ENCODE peak calls at places on chromosomes 11 and 22, in eight cellular contexts. U is PC-3, V is GM23338, N is SK-N-SH, Y is GM23248, R is HCT116, Z is hepatocyte, H is neural progenitor cell. M is an unnamed sample.

GRCh38 chr11:17827006-17827405 is 92.4 kb downstream of the KCNC1 start:
- DNase-seq in U (peak), V (peak), N (peak), Y (no peak), R (no peak), Z (no peak), H (peak), M (no peak)

GRCh38 chr22:24445481-24446290 is 18.3 kb downstream of the ADORA2A start:
- DNase-seq in U (no peak), V (no peak), N (peak), Y (no peak), R (no peak), Z (no peak), H (peak), M (no peak)

GRCh38 chr22:42742940-42743339 is 22.3 kb upstream of the A4GALT start:
- DNase-seq in U (no peak), V (peak), N (no peak), Y (peak), R (no peak), Z (no peak), H (peak), M (no peak)

GRCh38 chr22:17436382-17436951 is 67.2 kb downstream of the CECR2 start:
- DNase-seq in U (no peak), V (peak), N (no peak), Y (no peak), R (no peak), Z (peak), H (peak), M (peak)

GRCh38 chr11:106156290-106156937 is 79.0 kb downstream of the AASDHPPT start:
- DNase-seq in U (peak), V (peak), N (peak), Y (peak), R (peak), Z (peak), H (peak), M (peak)

GRCh38 chr11:65931773-65932557 is 12.7 kb downstream of the DRAP1 start:
- DNase-seq in U (no peak), V (peak), N (no peak), Y (no peak), R (no peak), Z (no peak), H (peak), M (no peak)

GRCh38 chr22:23565288-23565941 is 14.7 kb downstream of the IGLL1 start:
- DNase-seq in U (no peak), V (peak), N (peak), Y (no peak), R (peak), Z (peak), H (peak), M (peak)

GRCh38 chr22:20064140-20064480 is 15.9 kb upstream of the DGCR8 start:
- DNase-seq in U (no peak), V (no peak), N (no peak), Y (no peak), R (no peak), Z (no peak), H (no peak), M (no peak)

DNA sequence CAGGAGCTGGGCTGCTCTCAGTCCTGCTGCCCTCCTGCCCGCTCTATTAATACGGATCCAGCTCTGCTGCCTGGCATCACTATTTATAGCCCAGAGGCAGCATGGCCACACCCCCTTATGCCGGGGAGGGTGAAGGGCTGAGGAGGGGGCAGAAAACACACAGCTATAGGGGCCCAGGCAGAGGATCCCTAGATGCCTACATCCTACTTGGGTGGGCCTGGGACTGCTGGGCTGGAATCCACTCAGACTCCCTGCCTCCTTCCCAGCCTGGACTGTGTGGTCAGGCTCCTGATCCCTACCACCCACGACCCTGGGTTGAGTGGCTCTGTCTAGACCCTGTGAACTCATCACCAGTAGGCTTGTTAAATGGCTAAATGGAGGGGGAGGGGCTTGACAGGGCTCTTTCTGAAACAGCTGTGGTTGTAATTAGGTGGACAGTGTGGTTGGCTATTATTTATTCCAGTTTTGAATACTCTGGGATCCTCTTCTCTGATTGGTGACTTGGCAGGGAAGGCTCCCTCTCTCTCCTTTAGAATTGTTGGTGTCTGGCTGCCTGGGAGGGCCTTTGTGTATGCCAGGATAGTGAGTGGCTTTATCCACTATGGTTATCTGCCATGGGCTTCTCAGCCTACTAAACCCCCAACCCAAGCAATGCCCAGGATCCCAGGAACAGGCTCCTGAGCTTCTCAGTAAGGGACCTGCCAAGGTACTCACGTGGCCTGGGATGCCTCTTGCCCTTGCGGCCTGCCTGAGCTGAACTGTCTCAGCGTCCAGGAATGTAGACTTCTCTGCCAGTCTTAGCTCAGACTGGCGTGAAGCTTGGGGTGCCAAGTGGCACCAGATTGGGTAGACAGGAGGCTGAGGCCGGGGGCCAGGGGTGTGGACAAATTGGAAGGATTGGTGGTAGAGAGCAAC is 15.2 kb downstream of the PHLDB1 start:
- DNase-seq in U (peak), V (no peak), N (peak), Y (peak), R (peak), Z (no peak), H (peak), M (no peak)
- H3K4me3 ChIP-seq in U (peak), V (peak), N (peak), Y (peak), R (peak), Z (no peak), H (peak), M (no peak)

DNA sequence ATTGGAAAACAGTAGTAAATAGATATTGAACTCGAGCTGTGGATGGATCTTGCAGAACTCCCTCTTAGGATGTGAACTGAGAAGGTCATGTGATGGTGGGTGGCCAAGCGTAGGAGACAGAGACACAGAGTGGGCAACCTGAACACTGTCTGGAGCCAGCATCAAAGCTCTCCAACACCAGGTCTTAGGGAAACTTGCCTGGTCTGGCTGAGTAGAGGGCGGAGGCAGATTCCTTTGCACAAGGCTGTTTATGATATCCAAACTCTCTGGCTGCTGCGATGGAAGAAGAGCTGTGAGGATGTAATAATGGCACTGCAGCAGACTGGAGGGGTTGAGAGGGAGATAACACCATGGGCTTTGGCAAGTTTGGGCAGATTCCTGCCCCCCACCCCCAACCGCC is 10.1 kb downstream of the NAV2 start:
- DNase-seq in U (no peak), V (no peak), N (no peak), Y (no peak), R (no peak), Z (no peak), H (no peak), M (no peak)
- TF ChIP-seq EZH2phosphoT487 in U (no peak), V (no peak), N (no peak), Y (no peak), R (no peak), Z (no peak), H (no peak), M (no peak)

GRCh38 chr11:12691473-12691872 is 17.3 kb downstream of the TEAD1 start:
- DNase-seq in U (no peak), V (no peak), N (peak), Y (no peak), R (no peak), Z (no peak), H (no peak), M (no peak)

GRCh38 chr11:12694182-12694531 is 19.9 kb downstream of the TEAD1 start:
- DNase-seq in U (no peak), V (peak), N (no peak), Y (peak), R (no peak), Z (peak), H (no peak), M (peak)

GRCh38 chr11:12693485-12694181 is 19.4 kb downstream of the TEAD1 start:
- DNase-seq in U (peak), V (no peak), N (peak), Y (peak), R (peak), Z (peak), H (no peak), M (peak)

GRCh38 chr11:12692238-12693074 is 18.2 kb downstream of the TEAD1 start:
- DNase-seq in U (peak), V (no peak), N (peak), Y (peak), R (peak), Z (peak), H (peak), M (no peak)

GRCh38 chr11:12693075-12693473 is 18.9 kb downstream of the TEAD1 start:
- DNase-seq in U (no peak), V (no peak), N (no peak), Y (peak), R (no peak), Z (no peak), H (no peak), M (no peak)
- H3K4me3 ChIP-seq in U (peak), V (no peak), N (peak), Y (peak), R (peak), Z (no peak), H (no peak), M (no peak)

GRCh38 chr11:61785837-61786402 is 6.5 kb downstream of the TMEM258 start:
- DNase-seq in U (no peak), V (no peak), N (no peak), Y (no peak), R (no peak), Z (no peak), H (no peak), M (no peak)

GRCh38 chr11:61791737-61792309 is 576 bp downstream of the TMEM258 start:
- DNase-seq in U (peak), V (peak), N (peak), Y (peak), R (peak), Z (peak), H (peak), M (peak)

GRCh38 chr11:61784506-61784805 is 7.9 kb downstream of the TMEM258 start:
- DNase-seq in U (no peak), V (no peak), N (no peak), Y (no peak), R (no peak), Z (no peak), H (no peak), M (no peak)

GRCh38 chr11:61783717-61784505 is 8.5 kb downstream of the TMEM258 start:
- DNase-seq in U (no peak), V (no peak), N (no peak), Y (peak), R (no peak), Z (no peak), H (no peak), M (no peak)

DNA sequence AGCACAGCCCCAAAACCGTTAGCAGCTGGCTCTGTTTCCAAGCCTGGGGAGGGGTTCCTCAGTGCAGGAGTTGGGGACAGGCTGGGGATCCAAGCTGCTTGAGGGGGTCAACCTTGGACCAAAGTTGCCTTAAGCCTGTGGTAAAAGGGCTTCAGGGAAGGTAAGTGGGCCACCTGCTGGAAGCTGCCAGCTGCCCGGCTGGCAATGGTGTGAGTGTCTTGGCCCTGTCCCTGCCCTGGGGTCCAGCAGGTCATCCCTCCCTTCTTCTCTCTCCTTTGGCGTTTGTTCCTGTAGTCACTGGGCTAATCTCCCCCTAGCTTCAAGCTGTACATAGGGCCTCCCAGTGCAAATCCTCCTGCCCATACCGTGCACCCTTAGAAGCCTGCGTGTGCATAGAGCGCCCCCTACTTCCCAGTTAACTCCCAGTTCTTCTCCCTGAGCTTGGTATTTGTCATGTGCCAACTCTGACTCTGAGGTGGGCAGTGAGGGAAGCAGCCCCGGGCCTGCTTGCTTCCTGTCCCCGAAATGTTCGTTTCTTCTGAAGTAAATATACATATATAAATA is 4.4 kb downstream of the TMEM258 start:
- DNase-seq in U (peak), V (peak), N (peak), Y (peak), R (peak), Z (peak), H (peak), M (peak)
- TF ChIP-seq EZH2phosphoT487 in U (no peak), V (no peak), N (no peak), Y (no peak), R (no peak), Z (no peak), H (no peak), M (no peak)

DNA sequence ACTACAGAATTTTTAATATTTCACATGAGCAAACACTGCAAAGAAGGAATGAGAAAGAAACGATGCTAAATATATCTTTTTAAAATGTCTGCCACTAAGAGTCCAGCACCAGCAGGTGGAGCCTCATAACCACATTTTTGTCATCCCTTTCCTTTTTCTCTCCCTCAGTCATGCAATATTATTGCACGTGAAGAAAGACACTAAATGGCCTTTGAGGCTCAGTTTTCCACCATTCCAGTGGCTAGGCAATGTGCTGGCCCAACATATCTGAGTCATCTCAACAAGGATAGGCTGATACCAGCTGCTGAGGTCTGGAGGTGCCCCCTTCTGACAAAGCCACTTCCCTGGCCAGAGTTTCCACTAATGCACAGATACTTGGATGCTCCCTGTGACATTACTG is 1.8 kb downstream of the ALKBH8 start:
- DNase-seq in U (peak), V (peak), N (peak), Y (peak), R (peak), Z (peak), H (peak), M (peak)
- H3K4me3 ChIP-seq in U (peak), V (no peak), N (no peak), Y (peak), R (peak), Z (no peak), H (no peak), M (peak)

GRCh38 chr11:62910141-62910882 is 10.9 kb downstream of the CHRM1 start:
- DNase-seq in U (no peak), V (no peak), N (no peak), Y (no peak), R (no peak), Z (no peak), H (no peak), M (no peak)

GRCh38 chr11:62911137-62912130 is 9.7 kb downstream of the CHRM1 start:
- DNase-seq in U (no peak), V (no peak), N (peak), Y (peak), R (no peak), Z (no peak), H (no peak), M (no peak)

GRCh38 chr11:62908468-62909072 is 12.6 kb downstream of the CHRM1 start:
- DNase-seq in U (no peak), V (no peak), N (no peak), Y (no peak), R (no peak), Z (no peak), H (no peak), M (no peak)

GRCh38 chr11:62912268-62912667 is 8.9 kb downstream of the CHRM1 start:
- DNase-seq in U (no peak), V (no peak), N (no peak), Y (no peak), R (no peak), Z (no peak), H (no peak), M (no peak)

GRCh38 chr11:62909107-62909894 is 11.9 kb downstream of the CHRM1 start:
- DNase-seq in U (peak), V (peak), N (peak), Y (peak), R (peak), Z (peak), H (peak), M (peak)
- TF ChIP-seq EZH2phosphoT487 in U (no peak), V (no peak), N (no peak), Y (no peak), R (no peak), Z (no peak), H (no peak), M (no peak)

GRCh38 chr11:9462806-9463537 is 2.2 kb downstream of the ZNF143 start:
- DNase-seq in U (peak), V (no peak), N (no peak), Y (no peak), R (no peak), Z (no peak), H (no peak), M (no peak)
- H3K4me3 ChIP-seq in U (peak), V (no peak), N (no peak), Y (no peak), R (peak), Z (no peak), H (no peak), M (peak)

M was measured in OCI-LY7.